ENCODE peak calls at places on chromosomes 3 and 15, in seven cellular contexts. W is substantia nigra; E is CD8-positive, alpha-beta memory T cell; T is cardiac fibroblast; X is retina; H is stomach; I is GM18507. V is an unnamed sample.

GRCh38 chr15:67834249-67834592 is 5.6 kb downstream of the RNU6-1 start:
- DNase-seq in W (no peak), E (no peak), T (no peak), X (no peak), H (no peak), I (no peak), V (no peak)

GRCh38 chr3:49017978-49018706 is at the start of gene DALRD3:
- DNase-seq in W (peak), E (peak), T (peak), X (peak), H (peak), I (no peak), V (peak)

GRCh38 chr15:60390931-60391501 is 6.8 kb downstream of the ANXA2 start:
- DNase-seq in W (no peak), E (no peak), T (peak), X (no peak), H (peak), I (no peak), V (no peak)

GRCh38 chr15:64351265-64351664 is 4.7 kb downstream of the CSNK1G1 start:
- DNase-seq in W (no peak), E (no peak), T (peak), X (no peak), H (no peak), I (no peak), V (no peak)

GRCh38 chr3:63851287-63851686 is 12.3 kb downstream of the THOC7 start:
- DNase-seq in W (no peak), E (no peak), T (no peak), X (no peak), H (no peak), I (no peak), V (no peak)

GRCh38 chr3:36257117-36257516 is 123.2 kb upstream of the STAC start:
- DNase-seq in W (no peak), E (no peak), T (no peak), X (no peak), H (no peak), I (no peak), V (peak)

GRCh38 chr3:140388525-140388924 is 289.3 kb upstream of the TRIM42 start:
- DNase-seq in W (no peak), E (no peak), T (no peak), X (no peak), H (no peak), I (no peak), V (no peak)

GRCh38 chr15:63348392-63348791 is 33.3 kb downstream of the CA12 start:
- DNase-seq in W (peak), E (no peak), T (peak), X (no peak), H (peak), I (no peak), V (no peak)

GRCh38 chr15:85329561-85330421 is 50.6 kb upstream of the AKAP13 start:
- DNase-seq in W (no peak), E (peak), T (peak), X (peak), H (no peak), I (no peak), V (peak)

GRCh38 chr3:45119824-45120614 is 26.2 kb downstream of the CDCP1 start:
- DNase-seq in W (no peak), E (no peak), T (peak), X (no peak), H (no peak), I (no peak), V (no peak)

GRCh38 chr3:192303235-192303634 is 424.1 kb downstream of the FGF12 start:
- DNase-seq in W (no peak), E (no peak), T (no peak), X (peak), H (no peak), I (no peak), V (peak)

GRCh38 chr3:13040381-13041074 is 32.7 kb downstream of the IQSEC1 start:
- DNase-seq in W (no peak), E (no peak), T (no peak), X (no peak), H (no peak), I (peak), V (peak)

GRCh38 chr3:13718000-13718399 is 161.9 kb downstream of the WNT7A start:
- DNase-seq in W (no peak), E (no peak), T (no peak), X (no peak), H (peak), I (no peak), V (no peak)

GRCh38 chr3:38986901-38987300 is 64.8 kb downstream of the SCN11A start:
- DNase-seq in W (no peak), E (no peak), T (peak), X (no peak), H (no peak), I (no peak), V (no peak)

GRCh38 chr3:48398701-48399386 is 26.8 kb downstream of the FBXW12 start:
- DNase-seq in W (no peak), E (no peak), T (no peak), X (no peak), H (no peak), I (no peak), V (peak)

GRCh38 chr15:36644156-36644896 is 64.9 kb downstream of the CDIN1 start:
- DNase-seq in W (no peak), E (no peak), T (no peak), X (peak), H (no peak), I (no peak), V (peak)

GRCh38 chr15:71532994-71533393 is 277.4 kb upstream of the NR2E3 start:
- DNase-seq in W (no peak), E (no peak), T (peak), X (peak), H (no peak), I (no peak), V (peak)

GRCh38 chr3:141050913-141051632 is at the start of gene SPSB4:
- DNase-seq in W (no peak), E (no peak), T (peak), X (peak), H (no peak), I (no peak), V (peak)

GRCh38 chr3:154025007-154025406 is 96.2 kb upstream of the ARHGEF26 start:
- DNase-seq in W (no peak), E (no peak), T (no peak), X (no peak), H (no peak), I (no peak), V (no peak)

V was measured in left kidney.